ENCODE peak calls at places on chromosomes 6 and 20, in six cellular contexts. I is left ventricle myocardium superior, Y is skeletal muscle cell, P is left lung, Q is T follicular helper cell, L is activated T-cell treated with anti-CD3 and anti-CD28 coated beads for 1 hour. R is an unnamed sample.

GRCh38 chr20:63309261-63310071 is 16.5 kb downstream of the COL20A1 start:
- DNase-seq in I (peak), Y (no peak), P (peak), Q (no peak), L (peak), R (peak)

GRCh38 chr20:18731940-18732339 is 81.6 kb upstream of the SCP2D1 start:
- DNase-seq in I (no peak), Y (no peak), P (no peak), Q (no peak), L (no peak), R (no peak)

GRCh38 chr20:3167738-3168078 is 5.6 kb downstream of the LZTS3 start:
- DNase-seq in I (no peak), Y (no peak), P (no peak), Q (no peak), L (no peak), R (no peak)

GRCh38 chr6:18162401-18162800 is 7.2 kb downstream of the KDM1B start:
- DNase-seq in I (no peak), Y (no peak), P (no peak), Q (no peak), L (no peak), R (no peak)

GRCh38 chr20:58868795-58869194 is 16.3 kb downstream of the GNAS start:
- DNase-seq in I (no peak), Y (no peak), P (no peak), Q (no peak), L (no peak), R (no peak)

GRCh38 chr6:70592391-70593117 is 25.8 kb downstream of the SDHAF4 start:
- DNase-seq in I (no peak), Y (no peak), P (no peak), Q (no peak), L (no peak), R (no peak)

GRCh38 chr20:49291200-49291599 is 13.3 kb upstream of the ZNFX1 start:
- DNase-seq in I (no peak), Y (no peak), P (no peak), Q (no peak), L (no peak), R (peak)

GRCh38 chr6:56713285-56713684 is 70.6 kb upstream of the DST start:
- DNase-seq in I (no peak), Y (no peak), P (no peak), Q (no peak), L (no peak), R (peak)

GRCh38 chr6:32627249-32627648 is 10.0 kb upstream of the HLA-DQA1 start:
- DNase-seq in I (no peak), Y (no peak), P (no peak), Q (no peak), L (no peak), R (no peak)

R was measured in RCC 7860.